ENCODE peak calls at places on chromosomes 5 and 9, in six cellular contexts. W is RWPE1; M is stimulated activated CD8-positive, alpha-beta memory T cell treated with anti-CD3 and anti-CD28 coated beads, Interleukin-4, amount 100 ng/mL, for 1 hour; O is neural crest cell; G is SW 1271; P is head of caudate nucleus. X is an unnamed sample.

GRCh38 chr5:102867999-102868662 is 113.0 kb downstream of the PAM start:
- DNase-seq in W (no peak), M (no peak), O (no peak), G (no peak), P (no peak), X (no peak)

GRCh38 chr5:126139773-126140172 is 283.4 kb upstream of the GRAMD2B start:
- DNase-seq in W (no peak), M (no peak), O (no peak), G (no peak), P (no peak), X (no peak)

GRCh38 chr5:32498484-32498883 is 53.9 kb upstream of the ZFR start:
- DNase-seq in W (no peak), M (no peak), O (no peak), G (no peak), P (no peak), X (no peak)

GRCh38 chr5:7678057-7678456 is 172.9 kb downstream of the CFAP90 start:
- DNase-seq in W (no peak), M (no peak), O (no peak), G (no peak), P (no peak), X (no peak)

GRCh38 chr9:94899464-94900221 is 173.1 kb downstream of the AOPEP start:
- DNase-seq in W (no peak), M (no peak), O (no peak), G (no peak), P (no peak), X (no peak)

GRCh38 chr9:91720746-91721705 is 229.0 kb downstream of the ROR2 start:
- DNase-seq in W (no peak), M (no peak), O (no peak), G (no peak), P (no peak), X (no peak)

GRCh38 chr5:124664287-124664686 is 82.2 kb downstream of the ZNF608 start:
- DNase-seq in W (no peak), M (no peak), O (no peak), G (no peak), P (no peak), X (no peak)

GRCh38 chr5:77302247-77302646 is 91.8 kb downstream of the PDE8B start:
- DNase-seq in W (no peak), M (no peak), O (no peak), G (no peak), P (no peak), X (no peak)

X was measured in glomerular endothelial cell.